ENCODE peak calls at places on chromosome 9, in five cellular contexts. One of them, this sample, is unnamed.

GRCh38 chr9:27362447-27363210 is 65.7 kb upstream of the EQTN start:
- DNase-seq in thyroid gland: no peak
- DNase-seq in body of pancreas: no peak
- DNase-seq in esophagus squamous epithelium: no peak
- DNase-seq in HCT116: no peak
- DNase-seq in this sample: no peak

GRCh38 chr9:113940077-113940476 is 64.0 kb downstream of the ZNF618 start:
- DNase-seq in thyroid gland: no peak
- DNase-seq in HCT116: no peak
- DNase-seq in esophagus squamous epithelium: no peak
- DNase-seq in body of pancreas: no peak
- DNase-seq in this sample: no peak

GRCh38 chr9:80951675-80952074 is 737.7 kb downstream of the TLE1 start:
- DNase-seq in thyroid gland: no peak
- DNase-seq in HCT116: no peak
- DNase-seq in body of pancreas: peak
- DNase-seq in esophagus squamous epithelium: no peak
- DNase-seq in this sample: no peak

GRCh38 chr9:89723696-89724095 is 118.9 kb downstream of the GADD45G start:
- DNase-seq in esophagus squamous epithelium: no peak
- DNase-seq in HCT116: no peak
- DNase-seq in body of pancreas: no peak
- DNase-seq in thyroid gland: peak
- DNase-seq in this sample: no peak

GRCh38 chr9:33159058-33159759 is 7.9 kb downstream of the B4GALT1 start:
- DNase-seq in body of pancreas: peak
- DNase-seq in thyroid gland: peak
- DNase-seq in esophagus squamous epithelium: no peak
- DNase-seq in HCT116: no peak
- DNase-seq in this sample: no peak

GRCh38 chr9:99124534-99124933 is 19.6 kb downstream of the TGFBR1 start:
- DNase-seq in esophagus squamous epithelium: no peak
- DNase-seq in thyroid gland: no peak
- DNase-seq in HCT116: no peak
- DNase-seq in body of pancreas: no peak
- DNase-seq in this sample: no peak

GRCh38 chr9:79237861-79238260 is 333.9 kb upstream of the TLE4 start:
- DNase-seq in thyroid gland: no peak
- DNase-seq in HCT116: no peak
- DNase-seq in esophagus squamous epithelium: no peak
- DNase-seq in body of pancreas: no peak
- DNase-seq in this sample: no peak

GRCh38 chr9:128141604-128142003 is 7.6 kb upstream of the LCN2 start:
- DNase-seq in esophagus squamous epithelium: no peak
- DNase-seq in body of pancreas: no peak
- DNase-seq in thyroid gland: no peak
- DNase-seq in HCT116: no peak
- DNase-seq in this sample: no peak

GRCh38 chr9:4062966-4063365 is 236.9 kb downstream of the GLIS3 start:
- DNase-seq in thyroid gland: no peak
- DNase-seq in esophagus squamous epithelium: no peak
- DNase-seq in body of pancreas: no peak
- DNase-seq in HCT116: no peak
- DNase-seq in this sample: no peak

GRCh38 chr9:128151343-128152132 is 2.3 kb downstream of the LCN2 start:
- DNase-seq in HCT116: no peak
- DNase-seq in body of pancreas: no peak
- DNase-seq in esophagus squamous epithelium: no peak
- DNase-seq in thyroid gland: no peak
- DNase-seq in this sample: no peak

GRCh38 chr9:27145143-27145542 is 36.1 kb downstream of the TEK start:
- DNase-seq in thyroid gland: no peak
- DNase-seq in esophagus squamous epithelium: no peak
- DNase-seq in HCT116: no peak
- DNase-seq in body of pancreas: no peak
- DNase-seq in this sample: no peak

GRCh38 chr9:91047993-91048607 is 246.5 kb downstream of the SYK start:
- DNase-seq in HCT116: no peak
- DNase-seq in esophagus squamous epithelium: no peak
- DNase-seq in body of pancreas: no peak
- DNase-seq in thyroid gland: no peak
- DNase-seq in this sample: no peak

GRCh38 chr9:119071636-119072035 is 297.6 kb downstream of the BRINP1 start:
- DNase-seq in thyroid gland: no peak
- DNase-seq in esophagus squamous epithelium: no peak
- DNase-seq in HCT116: no peak
- DNase-seq in body of pancreas: no peak
- DNase-seq in this sample: no peak

GRCh38 chr9:99296375-99296951 is 74.4 kb downstream of the SEC61B start:
- DNase-seq in thyroid gland: peak
- DNase-seq in esophagus squamous epithelium: no peak
- DNase-seq in HCT116: no peak
- DNase-seq in body of pancreas: no peak
- DNase-seq in this sample: no peak

GRCh38 chr9:27194401-27195091 is 85.5 kb downstream of the TEK start:
- DNase-seq in HCT116: peak
- DNase-seq in body of pancreas: no peak
- DNase-seq in thyroid gland: no peak
- DNase-seq in esophagus squamous epithelium: no peak
- DNase-seq in this sample: no peak

GRCh38 chr9:21674894-21675293 is 127.5 kb upstream of the MTAP start:
- DNase-seq in HCT116: peak
- DNase-seq in esophagus squamous epithelium: no peak
- DNase-seq in body of pancreas: no peak
- DNase-seq in thyroid gland: no peak
- DNase-seq in this sample: no peak

GRCh38 chr9:34675048-34675714 is 12.7 kb upstream of the CCL27 start:
- DNase-seq in body of pancreas: peak
- DNase-seq in HCT116: peak
- DNase-seq in thyroid gland: peak
- DNase-seq in esophagus squamous epithelium: no peak
- DNase-seq in this sample: no peak

GRCh38 chr9:14361074-14361473 is 47.1 kb upstream of the NFIB start:
- DNase-seq in HCT116: no peak
- DNase-seq in body of pancreas: no peak
- DNase-seq in esophagus squamous epithelium: no peak
- DNase-seq in thyroid gland: no peak
- DNase-seq in this sample: no peak

GRCh38 chr9:120104771-120105170 is 475.2 kb downstream of the CDK5RAP2 start:
- DNase-seq in HCT116: no peak
- DNase-seq in esophagus squamous epithelium: no peak
- DNase-seq in thyroid gland: no peak
- DNase-seq in body of pancreas: no peak
- DNase-seq in this sample: no peak

GRCh38 chr9:21789541-21790037 is 12.8 kb upstream of the MTAP start:
- DNase-seq in thyroid gland: peak
- DNase-seq in body of pancreas: peak
- DNase-seq in esophagus squamous epithelium: no peak
- DNase-seq in HCT116: peak
- DNase-seq in this sample: peak

GRCh38 chr9:82327641-82328040 is 339.1 kb downstream of the SPATA31D1 start:
- DNase-seq in HCT116: no peak
- DNase-seq in esophagus squamous epithelium: no peak
- DNase-seq in thyroid gland: no peak
- DNase-seq in body of pancreas: no peak
- DNase-seq in this sample: no peak

GRCh38 chr9:101462558-101462957 is 27.0 kb upstream of the ALDOB start:
- DNase-seq in body of pancreas: no peak
- DNase-seq in HCT116: no peak
- DNase-seq in thyroid gland: no peak
- DNase-seq in esophagus squamous epithelium: no peak
- DNase-seq in this sample: no peak

GRCh38 chr9:78035369-78035993 is 3.9 kb upstream of the GNAQ start:
- DNase-seq in HCT116: peak
- DNase-seq in thyroid gland: peak
- DNase-seq in esophagus squamous epithelium: no peak
- DNase-seq in body of pancreas: peak
- DNase-seq in this sample: peak

GRCh38 chr9:33446507-33447403 is 638 bp downstream of the AQP3 start:
- DNase-seq in HCT116: no peak
- DNase-seq in body of pancreas: peak
- DNase-seq in esophagus squamous epithelium: no peak
- DNase-seq in thyroid gland: peak
- DNase-seq in this sample: peak

GRCh38 chr9:37547328-37547878 is 28.8 kb downstream of the FBXO10 start:
- DNase-seq in body of pancreas: no peak
- DNase-seq in esophagus squamous epithelium: no peak
- DNase-seq in HCT116: no peak
- DNase-seq in thyroid gland: no peak
- DNase-seq in this sample: no peak

GRCh38 chr9:124389146-124389939 is 25.9 kb downstream of the PSMB7 start:
- DNase-seq in esophagus squamous epithelium: no peak
- DNase-seq in thyroid gland: peak
- DNase-seq in HCT116: no peak
- DNase-seq in body of pancreas: no peak
- DNase-seq in this sample: no peak

GRCh38 chr9:107737987-107738743 is 248.6 kb upstream of the KLF4 start:
- DNase-seq in body of pancreas: peak
- DNase-seq in esophagus squamous epithelium: peak
- DNase-seq in HCT116: no peak
- DNase-seq in thyroid gland: peak
- DNase-seq in this sample: peak
- TF ChIP-seq POLR2A in body of pancreas: no peak
- TF ChIP-seq POLR2A in esophagus squamous epithelium: no peak
- TF ChIP-seq POLR2A in HCT116: no peak
- TF ChIP-seq POLR2A in thyroid gland: no peak
- TF ChIP-seq POLR2A in this sample: no peak

GRCh38 chr9:104971521-104971920 is 43.6 kb upstream of the ABCA1 start:
- DNase-seq in esophagus squamous epithelium: no peak
- DNase-seq in HCT116: no peak
- DNase-seq in thyroid gland: no peak
- DNase-seq in body of pancreas: no peak
- DNase-seq in this sample: no peak

GRCh38 chr9:104972242-104972866 is 44.4 kb upstream of the ABCA1 start:
- DNase-seq in HCT116: no peak
- DNase-seq in body of pancreas: no peak
- DNase-seq in esophagus squamous epithelium: no peak
- DNase-seq in thyroid gland: no peak
- DNase-seq in this sample: no peak

GRCh38 chr9:104970588-104970987 is 42.6 kb upstream of the ABCA1 start:
- DNase-seq in HCT116: no peak
- DNase-seq in thyroid gland: no peak
- DNase-seq in esophagus squamous epithelium: no peak
- DNase-seq in body of pancreas: peak
- DNase-seq in this sample: no peak

GRCh38 chr9:104968025-104968982 is 40.3 kb upstream of the ABCA1 start:
- DNase-seq in HCT116: peak
- DNase-seq in thyroid gland: peak
- DNase-seq in body of pancreas: peak
- DNase-seq in esophagus squamous epithelium: peak
- DNase-seq in this sample: peak

GRCh38 chr9:104969116-104969515 is 41.2 kb upstream of the ABCA1 start:
- DNase-seq in thyroid gland: no peak
- DNase-seq in esophagus squamous epithelium: no peak
- DNase-seq in HCT116: no peak
- DNase-seq in body of pancreas: no peak
- DNase-seq in this sample: no peak
- H3K4me3 ChIP-seq in thyroid gland: no peak
- H3K4me3 ChIP-seq in esophagus squamous epithelium: peak
- H3K4me3 ChIP-seq in HCT116: no peak
- H3K4me3 ChIP-seq in body of pancreas: no peak
- H3K4me3 ChIP-seq in this sample: no peak

GRCh38 chr9:5265939-5266338 is 34.7 kb downstream of the INSL4 start:
- DNase-seq in body of pancreas: no peak
- DNase-seq in thyroid gland: no peak
- DNase-seq in esophagus squamous epithelium: no peak
- DNase-seq in HCT116: no peak
- DNase-seq in this sample: no peak

GRCh38 chr9:5269249-5269715 is 35.2 kb downstream of the RLN2 start:
- DNase-seq in HCT116: no peak
- DNase-seq in thyroid gland: no peak
- DNase-seq in body of pancreas: no peak
- DNase-seq in esophagus squamous epithelium: no peak
- DNase-seq in this sample: no peak

GRCh38 chr9:5264219-5264595 is 33.0 kb downstream of the INSL4 start:
- DNase-seq in HCT116: no peak
- DNase-seq in body of pancreas: no peak
- DNase-seq in thyroid gland: no peak
- DNase-seq in esophagus squamous epithelium: no peak
- DNase-seq in this sample: no peak

DNA sequence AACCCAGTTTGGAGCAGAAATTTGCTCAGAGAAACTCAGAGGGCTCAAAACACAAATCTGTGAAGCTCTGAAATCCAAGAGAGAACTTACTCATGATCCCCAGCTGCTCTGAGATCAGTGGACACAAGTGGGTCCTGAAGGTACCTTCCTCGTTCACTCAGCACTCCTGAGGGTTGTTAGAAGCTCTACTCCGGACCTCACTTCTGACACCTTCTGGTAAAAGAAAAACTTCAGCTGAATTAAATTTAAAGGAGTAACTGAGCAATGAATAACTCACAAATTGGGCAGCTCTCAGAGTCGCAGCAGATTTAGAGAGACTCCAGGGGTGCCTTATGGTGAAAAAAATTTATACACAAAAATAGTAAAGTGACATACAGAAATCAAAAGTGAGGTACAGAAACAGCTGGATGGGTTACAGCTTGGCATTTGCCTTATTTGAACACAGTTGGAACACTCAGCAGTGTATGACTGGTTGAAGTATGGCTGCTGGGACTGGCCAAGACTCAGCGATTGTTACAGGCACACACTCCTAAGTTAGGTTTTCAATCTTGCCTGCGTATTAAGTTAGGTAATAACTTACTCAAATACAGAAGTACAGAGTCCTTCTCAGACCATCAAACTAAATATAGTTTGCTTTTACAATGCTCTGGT is 32.5 kb downstream of the INSL4 start:
- DNase-seq in esophagus squamous epithelium: no peak
- DNase-seq in HCT116: peak
- DNase-seq in body of pancreas: peak
- DNase-seq in thyroid gland: no peak
- DNase-seq in this sample: no peak
- TF ChIP-seq CTCF in esophagus squamous epithelium: no peak
- TF ChIP-seq CTCF in HCT116: no peak
- TF ChIP-seq CTCF in body of pancreas: peak
- TF ChIP-seq CTCF in thyroid gland: no peak
- TF ChIP-seq CTCF in this sample: no peak

DNA sequence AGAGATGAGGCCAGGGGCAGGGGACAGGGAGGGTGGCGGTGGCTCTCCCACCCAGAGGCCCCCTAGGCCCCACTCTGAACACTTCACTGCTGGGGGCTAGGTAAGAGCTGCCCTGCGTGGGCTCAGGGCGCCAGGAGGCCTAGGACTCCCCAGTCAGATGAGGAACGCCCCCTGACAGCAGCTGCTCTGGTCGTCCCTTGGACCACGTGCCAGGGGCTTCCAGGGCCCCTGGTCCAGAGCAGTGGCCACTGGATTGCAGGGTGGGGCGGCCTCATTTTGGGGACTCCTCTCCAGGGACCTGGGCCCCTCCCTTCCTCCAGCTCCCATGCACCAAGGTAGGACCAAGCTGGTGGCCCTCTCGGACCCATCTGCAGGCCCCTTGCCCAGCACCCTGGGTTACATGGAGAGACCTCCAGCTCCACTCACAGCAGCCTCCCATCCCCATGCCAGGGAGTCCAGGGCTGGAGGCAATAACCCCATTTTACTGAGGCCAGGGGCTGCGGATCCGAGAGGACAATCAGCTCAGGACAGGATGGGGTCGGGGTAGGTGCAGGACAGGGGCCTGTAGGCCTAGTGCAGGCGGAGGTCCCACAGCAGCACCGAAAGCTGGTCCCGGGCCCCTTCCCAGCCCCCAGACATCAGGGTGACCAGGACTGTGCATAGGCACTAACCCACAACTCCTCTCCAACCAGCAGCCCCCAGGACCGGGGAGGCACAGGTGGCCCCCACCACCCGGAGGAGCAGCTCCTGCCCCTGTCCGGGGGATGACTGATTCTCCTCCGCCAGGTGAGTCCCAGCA is 1.5 kb downstream of the EGFL7 start:
- DNase-seq in thyroid gland: no peak
- DNase-seq in HCT116: no peak
- DNase-seq in esophagus squamous epithelium: no peak
- DNase-seq in body of pancreas: no peak
- DNase-seq in this sample: no peak
- TF ChIP-seq POLR2A in thyroid gland: no peak
- TF ChIP-seq POLR2A in HCT116: no peak
- TF ChIP-seq POLR2A in esophagus squamous epithelium: no peak
- TF ChIP-seq POLR2A in body of pancreas: no peak
- TF ChIP-seq POLR2A in this sample: no peak

This sample was measured in prostate gland.